ENCODE peak calls at places on chromosomes 1 and 21, in four cellular contexts. Z, W, H and E are unnamed samples.

GRCh38 chr1:153880962-153881361 is 41.8 kb downstream of the GATAD2B start:
- DNase-seq in Z (peak; percentile 32), H (peak; percentile 52), W (no peak), E (peak; percentile 47)

GRCh38 chr1:166164995-166165660 is 1.7 kb downstream of the FAM78B start:
- DNase-seq in W (peak; percentile 83), Z (peak; percentile 47), H (peak; percentile 8), E (peak; percentile 36)

GRCh38 chr1:217343907-217344306 is 287.0 kb downstream of the GPATCH2 start:
- DNase-seq in W (peak; percentile 48), Z (no peak), H (no peak), E (no peak)

GRCh38 chr1:205324781-205325180 is 3.2 kb upstream of the NUAK2 start:
- DNase-seq in H (no peak), W (no peak), Z (no peak), E (peak; percentile 70)

GRCh38 chr1:185636848-185637247 is 97.3 kb upstream of the HMCN1 start:
- DNase-seq in Z (no peak), H (no peak), W (no peak), E (no peak)

GRCh38 chr1:70993841-70994240 is 53.8 kb downstream of the PTGER3 start:
- DNase-seq in Z (no peak), H (no peak), W (no peak), E (no peak)

GRCh38 chr1:188903241-188903640 is 1574.4 kb downstream of the BRINP3 start:
- DNase-seq in H (no peak), Z (no peak), W (no peak), E (no peak)

GRCh38 chr1:155037043-155037442 is 3.4 kb downstream of the DCST1 start:
- DNase-seq in W (no peak), Z (no peak), H (no peak), E (no peak)

GRCh38 chr1:167499106-167499505 is 19.2 kb downstream of the CD247 start:
- DNase-seq in H (no peak), W (peak; percentile 10), Z (no peak), E (no peak)

GRCh38 chr1:108617008-108617723 is 43.7 kb downstream of the HENMT1 start:
- DNase-seq in Z (peak; percentile 24), W (no peak), H (no peak), E (no peak)

GRCh38 chr1:86155061-86155806 is 1.3 kb downstream of the COL24A1 start:
- DNase-seq in H (no peak), Z (peak; percentile 3), W (peak; percentile 68), E (no peak)

GRCh38 chr1:4650486-4650885 is 3.9 kb upstream of the AJAP1 start:
- DNase-seq in Z (no peak), W (no peak), H (no peak), E (peak; percentile 67)

GRCh38 chr1:112748396-112748795 is 33.3 kb upstream of the PPM1J start:
- DNase-seq in W (no peak), Z (no peak), H (no peak), E (no peak)

GRCh38 chr1:174789399-174789798 is 210.3 kb upstream of the CACYBP start:
- DNase-seq in H (no peak), W (no peak), Z (peak; percentile 21), E (no peak)

GRCh38 chr1:188499690-188500089 is 1670.9 kb downstream of the PLA2G4A start:
- DNase-seq in H (no peak), Z (no peak), W (no peak), E (no peak)

GRCh38 chr1:169144941-169145626 is 38.6 kb downstream of the ATP1B1 start:
- DNase-seq in Z (peak; percentile 36), W (no peak), H (peak; percentile 60), E (no peak)

GRCh38 chr1:40951943-40952743 is 27.4 kb upstream of the CTPS1 start:
- DNase-seq in Z (peak; percentile 84), H (peak; percentile 61), W (peak; percentile 93), E (peak; percentile 53)

GRCh38 chr1:66626261-66626660 is 92.3 kb downstream of the SGIP1 start:
- DNase-seq in W (no peak), Z (no peak), H (no peak), E (no peak)

GRCh38 chr1:10909697-10910489 is 102.6 kb upstream of the TARDBP start:
- DNase-seq in Z (peak; percentile 77), W (peak; percentile 95), H (peak; percentile 28), E (peak; percentile 46)

GRCh38 chr1:94250341-94250740 is 13.0 kb upstream of the ARHGAP29 start:
- DNase-seq in W (no peak), Z (no peak), H (no peak), E (no peak)

DNA sequence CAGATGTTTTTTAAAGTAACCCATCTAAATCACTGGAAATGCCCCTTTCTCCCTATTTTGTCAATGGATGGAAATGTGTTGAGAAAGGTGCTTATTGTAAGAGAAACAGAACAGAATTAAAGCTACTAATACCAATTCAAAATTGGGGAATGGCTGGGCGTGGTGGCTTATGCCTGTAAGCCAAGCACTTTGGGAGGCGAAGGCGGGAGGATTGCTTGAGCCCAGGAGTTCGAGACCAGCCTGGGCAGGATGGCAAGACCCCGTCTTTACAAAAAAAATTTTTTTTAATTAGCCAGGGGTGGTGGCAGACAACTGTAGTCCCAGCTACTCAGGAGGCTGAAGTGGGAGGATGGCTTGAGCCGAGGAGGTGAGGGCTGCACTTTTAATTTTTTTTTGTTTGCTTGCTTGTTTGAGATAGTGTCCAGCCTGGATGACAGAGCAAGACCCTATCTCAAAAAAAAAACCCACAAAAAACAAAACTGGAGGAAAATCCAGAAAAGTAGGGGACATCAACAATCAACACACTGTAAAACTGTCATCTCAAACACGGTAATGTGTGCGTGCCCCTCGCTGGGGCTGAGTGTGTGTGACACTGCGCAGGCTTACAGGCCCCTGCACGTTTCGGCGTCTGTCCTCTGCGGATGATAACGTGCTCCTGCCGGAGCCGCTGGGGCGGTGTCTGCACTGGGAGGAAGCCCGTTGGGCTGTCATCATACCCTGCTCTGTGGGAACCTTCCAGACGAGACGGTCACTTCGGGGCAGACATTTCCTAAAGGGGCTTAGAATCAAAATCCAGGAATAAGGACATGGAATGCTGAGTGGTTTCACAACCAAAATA is 11.6 kb upstream of the POFUT2 start:
- DNase-seq in W (no peak), Z (peak; percentile 88), H (no peak), E (no peak)
- TF ChIP-seq PHF8 in W (no peak), Z (no peak), H (no peak), E (no peak)

GRCh38 chr1:2459757-2460156 is 16.3 kb upstream of the PLCH2 start:
- DNase-seq in Z (no peak), W (no peak), H (no peak), E (no peak)
- TF ChIP-seq RAD21 in Z (no peak), W (peak; percentile 34), H (peak; percentile 58), E (no peak)

DNA sequence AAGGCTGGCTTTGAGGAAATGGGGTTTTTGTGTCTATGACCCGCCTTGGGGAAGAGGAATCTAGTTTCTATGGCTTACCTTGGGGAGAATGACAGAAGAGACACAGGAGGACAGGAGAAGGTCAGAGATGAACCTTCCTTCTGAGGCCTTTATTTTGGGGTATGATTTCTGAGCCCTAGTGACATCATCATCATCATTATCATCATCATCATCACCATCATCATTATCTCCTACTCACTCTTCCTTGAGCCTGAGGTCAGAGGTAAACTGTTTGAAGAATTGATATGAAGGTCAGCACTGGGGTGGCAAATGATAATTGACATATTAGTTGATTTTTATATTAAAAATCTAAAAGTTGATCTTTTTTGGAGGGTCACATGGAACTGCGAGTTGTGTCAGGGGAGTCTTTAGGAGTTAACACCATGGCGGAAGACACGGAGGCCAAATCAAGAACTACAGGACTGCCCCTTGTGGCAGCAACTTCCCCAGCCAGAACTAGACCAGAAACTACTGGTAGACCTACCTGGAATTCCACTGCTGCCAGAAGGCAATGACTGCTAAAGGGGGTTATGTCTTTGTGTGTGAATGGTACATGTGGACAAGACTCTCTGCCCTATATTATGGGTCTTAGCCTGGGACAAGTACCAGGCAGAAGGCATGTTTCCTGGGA is 49.8 kb upstream of the WLS start:
- DNase-seq in Z (no peak), H (no peak), W (no peak), E (no peak)
- H3K4me1 ChIP-seq in Z (no peaks in the 10 kb centered on the region), H (no peaks in the 10 kb centered on the region), W (no peaks in the 10 kb centered on the region), E (no peaks in the 10 kb centered on the region)

GRCh38 chr1:33327587-33328325 is 6.9 kb upstream of the A3GALT2 start:
- DNase-seq in Z (no peak), W (no peak), H (no peak), E (no peak)

GRCh38 chr1:33328817-33329216 is 7.9 kb upstream of the A3GALT2 start:
- DNase-seq in W (no peak), Z (no peak), H (no peak), E (no peak)

GRCh38 chr1:33324677-33325417 is 3.9 kb upstream of the A3GALT2 start:
- DNase-seq in Z (no peak), W (no peak), H (no peak), E (no peak)

GRCh38 chr1:33323663-33324477 is 3.0 kb upstream of the A3GALT2 start:
- DNase-seq in Z (no peak), H (no peak), W (no peak), E (no peak)

DNA sequence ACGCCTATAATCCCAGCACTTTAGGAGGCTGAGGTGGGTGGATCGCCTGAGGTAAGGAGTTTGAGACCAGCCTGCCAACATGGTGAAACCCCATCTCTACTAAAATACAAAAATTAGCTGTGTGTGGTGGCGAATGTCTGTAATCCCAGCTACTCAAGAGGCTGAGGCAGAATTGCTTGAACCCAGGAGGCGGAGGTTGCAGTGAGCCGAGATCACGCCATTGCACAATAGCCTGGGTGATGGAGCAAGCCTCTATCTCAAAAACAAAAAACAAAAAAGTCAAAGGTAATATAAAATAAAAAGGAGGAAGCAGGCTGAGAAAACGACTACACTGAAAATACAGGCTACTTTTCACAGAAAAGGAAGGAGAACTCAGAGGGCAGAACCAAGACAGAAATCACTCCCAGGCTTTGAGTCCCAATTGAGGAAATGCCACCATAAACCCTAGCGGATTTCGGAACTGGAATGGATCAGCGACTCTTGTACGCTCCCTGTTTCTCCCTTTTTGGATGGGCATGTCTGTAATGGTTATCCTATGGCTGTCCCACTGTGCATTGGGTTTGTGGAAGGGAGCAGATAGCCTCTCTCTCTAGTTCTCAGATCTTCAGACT is 5.9 kb upstream of the A3GALT2 start:
- DNase-seq in W (no peak), Z (no peak), H (no peak), E (no peak)
- TF ChIP-seq PHF8 in W (no peak), Z (no peak), H (no peak), E (no peak)